ENCODE peak calls at places on chromosomes 13 and 19, in eight cellular contexts. One of them, this sample, is unnamed.

GRCh38 chr19:40283414-40284250 is 1.5 kb downstream of the AKT2 start:
- DNase-seq in WTC11: peak; percentile 7
- DNase-seq in neuronal stem cell: no peak
- DNase-seq in GM04504: no peak
- DNase-seq in GM20000: no peak
- DNase-seq in lower lobe of right lung: peak; percentile 41
- DNase-seq in iris pigment epithelial cell: peak; percentile 27
- DNase-seq in thoracic aorta: no peak
- DNase-seq in this sample: no peak

GRCh38 chr19:4678881-4679379 is 8.8 kb upstream of the MYDGF start:
- DNase-seq in WTC11: peak; percentile 96
- DNase-seq in neuronal stem cell: no peak
- DNase-seq in GM04504: no peak
- DNase-seq in GM20000: no peak
- DNase-seq in lower lobe of right lung: no peak
- DNase-seq in iris pigment epithelial cell: peak; percentile 31
- DNase-seq in thoracic aorta: no peak
- DNase-seq in this sample: peak; percentile 11

GRCh38 chr13:33636955-33637670 is 180.8 kb upstream of the RFC3 start:
- DNase-seq in WTC11: no peak
- DNase-seq in neuronal stem cell: no peak
- DNase-seq in GM04504: no peak
- DNase-seq in GM20000: no peak
- DNase-seq in lower lobe of right lung: no peak
- DNase-seq in iris pigment epithelial cell: no peak
- DNase-seq in thoracic aorta: no peak
- DNase-seq in this sample: no peak

GRCh38 chr19:4352701-4353121 is 9.3 kb downstream of the MPND start:
- DNase-seq in WTC11: peak; percentile 78
- DNase-seq in neuronal stem cell: peak; percentile 72
- DNase-seq in GM04504: no peak
- DNase-seq in GM20000: peak; percentile 80
- DNase-seq in lower lobe of right lung: peak; percentile 53
- DNase-seq in iris pigment epithelial cell: peak; percentile 53
- DNase-seq in thoracic aorta: no peak
- DNase-seq in this sample: peak; percentile 57

GRCh38 chr13:27639186-27639585 is 17.5 kb downstream of the POLR1D start:
- DNase-seq in WTC11: no peak
- DNase-seq in neuronal stem cell: no peak
- DNase-seq in GM04504: no peak
- DNase-seq in GM20000: no peak
- DNase-seq in lower lobe of right lung: no peak
- DNase-seq in iris pigment epithelial cell: no peak
- DNase-seq in thoracic aorta: no peak
- DNase-seq in this sample: no peak

GRCh38 chr13:64774915-64775314 is 2455.2 kb downstream of the PCDH9 start:
- DNase-seq in WTC11: no peak
- DNase-seq in neuronal stem cell: no peak
- DNase-seq in GM04504: no peak
- DNase-seq in GM20000: no peak
- DNase-seq in lower lobe of right lung: no peak
- DNase-seq in iris pigment epithelial cell: no peak
- DNase-seq in thoracic aorta: no peak
- DNase-seq in this sample: no peak

GRCh38 chr19:39211731-39212376 is 7.8 kb upstream of the SYCN start:
- DNase-seq in WTC11: no peak
- DNase-seq in neuronal stem cell: no peak
- DNase-seq in GM04504: no peak
- DNase-seq in GM20000: no peak
- DNase-seq in lower lobe of right lung: no peak
- DNase-seq in iris pigment epithelial cell: peak; percentile 53
- DNase-seq in thoracic aorta: no peak
- DNase-seq in this sample: no peak

GRCh38 chr13:44104969-44105368 is 225.3 kb downstream of the LACC1 start:
- DNase-seq in WTC11: no peak
- DNase-seq in neuronal stem cell: no peak
- DNase-seq in GM04504: no peak
- DNase-seq in GM20000: no peak
- DNase-seq in lower lobe of right lung: no peak
- DNase-seq in iris pigment epithelial cell: no peak
- DNase-seq in thoracic aorta: no peak
- DNase-seq in this sample: no peak

GRCh38 chr19:49428547-49429451 is 3.6 kb downstream of the GFY start:
- DNase-seq in WTC11: no peak
- DNase-seq in neuronal stem cell: no peak
- DNase-seq in GM04504: no peak
- DNase-seq in GM20000: no peak
- DNase-seq in lower lobe of right lung: no peak
- DNase-seq in iris pigment epithelial cell: no peak
- DNase-seq in thoracic aorta: no peak
- DNase-seq in this sample: no peak

GRCh38 chr13:32165791-32166190 is 134.2 kb downstream of the FRY start:
- DNase-seq in WTC11: no peak
- DNase-seq in neuronal stem cell: no peak
- DNase-seq in GM04504: no peak
- DNase-seq in GM20000: no peak
- DNase-seq in lower lobe of right lung: peak; percentile 47
- DNase-seq in iris pigment epithelial cell: no peak
- DNase-seq in thoracic aorta: no peak
- DNase-seq in this sample: no peak

GRCh38 chr13:59176775-59177174 is 987.0 kb downstream of the DIAPH3 start:
- DNase-seq in WTC11: no peak
- DNase-seq in neuronal stem cell: no peak
- DNase-seq in GM04504: no peak
- DNase-seq in GM20000: peak; percentile 15
- DNase-seq in lower lobe of right lung: no peak
- DNase-seq in iris pigment epithelial cell: no peak
- DNase-seq in thoracic aorta: no peak
- DNase-seq in this sample: no peak

GRCh38 chr19:40607311-40607871 is 6.2 kb downstream of the LTBP4 start:
- DNase-seq in WTC11: no peak
- DNase-seq in neuronal stem cell: no peak
- DNase-seq in GM04504: no peak
- DNase-seq in GM20000: no peak
- DNase-seq in lower lobe of right lung: no peak
- DNase-seq in iris pigment epithelial cell: no peak
- DNase-seq in thoracic aorta: no peak
- DNase-seq in this sample: no peak

GRCh38 chr19:29076963-29077362 is 136.0 kb downstream of the UQCRFS1 start:
- DNase-seq in WTC11: no peak
- DNase-seq in neuronal stem cell: no peak
- DNase-seq in GM04504: no peak
- DNase-seq in GM20000: no peak
- DNase-seq in lower lobe of right lung: no peak
- DNase-seq in iris pigment epithelial cell: no peak
- DNase-seq in thoracic aorta: no peak
- DNase-seq in this sample: no peak

GRCh38 chr19:13436352-13436751 is 69.9 kb downstream of the CACNA1A start:
- DNase-seq in WTC11: no peak
- DNase-seq in neuronal stem cell: no peak
- DNase-seq in GM04504: no peak
- DNase-seq in GM20000: no peak
- DNase-seq in lower lobe of right lung: no peak
- DNase-seq in iris pigment epithelial cell: no peak
- DNase-seq in thoracic aorta: no peak
- DNase-seq in this sample: no peak

GRCh38 chr19:23802290-23802689 is 43.6 kb upstream of the ZNF681 start:
- DNase-seq in WTC11: no peak
- DNase-seq in neuronal stem cell: no peak
- DNase-seq in GM04504: no peak
- DNase-seq in GM20000: no peak
- DNase-seq in lower lobe of right lung: no peak
- DNase-seq in iris pigment epithelial cell: peak; percentile 68
- DNase-seq in thoracic aorta: no peak
- DNase-seq in this sample: no peak

GRCh38 chr19:6705931-6706632 is 14.4 kb downstream of the C3 start:
- DNase-seq in WTC11: no peak
- DNase-seq in neuronal stem cell: no peak
- DNase-seq in GM04504: no peak
- DNase-seq in GM20000: no peak
- DNase-seq in lower lobe of right lung: no peak
- DNase-seq in iris pigment epithelial cell: no peak
- DNase-seq in thoracic aorta: no peak
- DNase-seq in this sample: no peak

This sample was measured in CD4-positive, alpha-beta T cell.